ENCODE peak calls at places on chromosomes 5 and 9, in five cellular contexts. B is heart left ventricle, X is RWPE2, K is AG09309, L is cardiac fibroblast. I is an unnamed sample.

GRCh38 chr9:99998266-99998665 is 91.8 kb downstream of the STX17 start:
- DNase-seq in B (no peak), X (no peak), K (no peak), L (no peak), I (no peak)

GRCh38 chr5:125011419-125011818 is 265.0 kb upstream of the ZNF608 start:
- DNase-seq in B (no peak), X (no peak), K (no peak), L (no peak), I (no peak)

GRCh38 chr5:42887094-42887493 is 75.4 kb upstream of the SELENOP start:
- DNase-seq in B (no peak), X (no peak), K (no peak), L (no peak), I (peak)

GRCh38 chr5:96151891-96152290 is 190.2 kb upstream of the ELL2 start:
- DNase-seq in B (no peak), X (no peak), K (no peak), L (no peak), I (no peak)

GRCh38 chr9:98900725-98901124 is 43.0 kb upstream of the COL15A1 start:
- DNase-seq in B (no peak), X (no peak), K (no peak), L (no peak), I (no peak)

GRCh38 chr5:131209506-131210191 is 38.9 kb downstream of the LYRM7 start:
- DNase-seq in B (no peak), X (no peak), K (no peak), L (no peak), I (no peak)

GRCh38 chr9:2502760-2503159 is 118.8 kb upstream of the VLDLR start:
- DNase-seq in B (no peak), X (no peak), K (no peak), L (no peak), I (peak)

GRCh38 chr5:96876292-96876850 is at the start of gene ERAP2:
- DNase-seq in B (no peak), X (no peak), K (no peak), L (peak), I (peak)

GRCh38 chr9:95008151-95008771 is 281.8 kb downstream of the AOPEP start:
- DNase-seq in B (no peak), X (no peak), K (no peak), L (peak), I (peak)

GRCh38 chr5:72347801-72348305 is 27.7 kb downstream of the PTCD2 start:
- DNase-seq in B (no peak), X (no peak), K (peak), L (peak), I (peak)

GRCh38 chr5:177378884-177379883 is 5.0 kb upstream of the SLC34A1 start:
- DNase-seq in B (no peak), X (no peak), K (no peak), L (peak), I (peak)

GRCh38 chr5:17890501-17890900 is 256.2 kb downstream of the TAF11L14 start:
- DNase-seq in B (no peak), X (no peak), K (no peak), L (no peak), I (peak)

GRCh38 chr5:15492545-15492944 is 7.4 kb upstream of the FBXL7 start:
- DNase-seq in B (no peak), X (no peak), K (no peak), L (no peak), I (no peak)

GRCh38 chr5:166957763-166958162 is 1333.7 kb upstream of the WWC1 start:
- DNase-seq in B (no peak), X (no peak), K (no peak), L (no peak), I (no peak)

GRCh38 chr9:92988215-92988731 is 41.0 kb downstream of the FGD3 start:
- DNase-seq in B (no peak), X (no peak), K (no peak), L (no peak), I (peak)

GRCh38 chr9:3007331-3007730 is 163.4 kb upstream of the PUM3 start:
- DNase-seq in B (no peak), X (no peak), K (no peak), L (no peak), I (no peak)

GRCh38 chr9:129828969-129829368 is 5.0 kb upstream of the TOR1A start:
- DNase-seq in B (no peak), X (no peak), K (no peak), L (no peak), I (no peak)

GRCh38 chr5:150256416-150257064 is 33.0 kb downstream of the CAMK2A start:
- DNase-seq in B (no peak), X (no peak), K (no peak), L (no peak), I (no peak)

GRCh38 chr5:164202338-164202737 is 696.9 kb downstream of the MAT2B start:
- DNase-seq in B (no peak), X (no peak), K (no peak), L (peak), I (peak)

GRCh38 chr9:4137755-4138154 is 162.1 kb downstream of the GLIS3 start:
- DNase-seq in B (no peak), X (no peak), K (peak), L (peak), I (peak)

GRCh38 chr9:126089789-126090188 is 236.8 kb upstream of the MVB12B start:
- DNase-seq in B (no peak), X (no peak), K (no peak), L (no peak), I (no peak)

GRCh38 chr5:37787742-37788141 is 52.1 kb downstream of the GDNF start:
- DNase-seq in B (no peak), X (no peak), K (no peak), L (no peak), I (no peak)

GRCh38 chr5:135192351-135192750 is 158.3 kb upstream of the PITX1 start:
- DNase-seq in B (no peak), X (no peak), K (no peak), L (no peak), I (no peak)

GRCh38 chr9:98569070-98569469 is 139.7 kb downstream of the GABBR2 start:
- DNase-seq in B (no peak), X (no peak), K (no peak), L (no peak), I (no peak)

GRCh38 chr5:32195265-32195664 is 21.1 kb upstream of the GOLPH3 start:
- DNase-seq in B (no peak), X (no peak), K (no peak), L (no peak), I (no peak)

GRCh38 chr9:95725045-95725444 is 150.4 kb upstream of the ERCC6L2 start:
- DNase-seq in B (no peak), X (no peak), K (no peak), L (no peak), I (no peak)

GRCh38 chr5:98904786-98905185 is 24.0 kb downstream of the CHD1 start:
- DNase-seq in B (no peak), X (no peak), K (no peak), L (no peak), I (peak)

GRCh38 chr5:107477492-107477891 is 193.2 kb downstream of the EFNA5 start:
- DNase-seq in B (no peak), X (no peak), K (no peak), L (no peak), I (no peak)

GRCh38 chr9:24912767-24913166 is 367.1 kb upstream of the IZUMO3 start:
- DNase-seq in B (no peak), X (no peak), K (no peak), L (no peak), I (peak)

GRCh38 chr5:98769256-98770157 is 4.0 kb upstream of the RGMB start:
- DNase-seq in B (peak), X (peak), K (no peak), L (peak), I (peak)

GRCh38 chr5:132506094-132506692 is 15.6 kb upstream of the IRF1 start:
- DNase-seq in B (no peak), X (no peak), K (peak), L (peak), I (peak)

GRCh38 chr5:41524174-41524573 is 13.8 kb upstream of the PLCXD3 start:
- DNase-seq in B (no peak), X (no peak), K (no peak), L (no peak), I (peak)

GRCh38 chr9:34651286-34651685 is 699 bp upstream of the IL11RA start:
- DNase-seq in B (no peak), X (no peak), K (no peak), L (peak), I (peak)

GRCh38 chr5:134464988-134465855 is 53.5 kb upstream of the CDKN2AIPNL start:
- DNase-seq in B (peak), X (peak), K (no peak), L (no peak), I (peak)

GRCh38 chr5:163943546-163943945 is 438.1 kb downstream of the MAT2B start:
- DNase-seq in B (no peak), X (no peak), K (no peak), L (no peak), I (no peak)

GRCh38 chr9:130833324-130833990 is 1.6 kb upstream of the ABL1 start:
- DNase-seq in B (peak), X (no peak), K (no peak), L (peak), I (peak)

GRCh38 chr9:28970241-28970654 is 1397.0 kb upstream of the C9orf72 start:
- DNase-seq in B (no peak), X (no peak), K (no peak), L (no peak), I (no peak)

GRCh38 chr9:123225374-123225813 is 43.0 kb downstream of the STRBP start:
- DNase-seq in B (peak), X (no peak), K (peak), L (peak), I (peak)
- TF ChIP-seq CTCF in B (peak), X (peak), K (peak), L (peak), I (peak)

DNA sequence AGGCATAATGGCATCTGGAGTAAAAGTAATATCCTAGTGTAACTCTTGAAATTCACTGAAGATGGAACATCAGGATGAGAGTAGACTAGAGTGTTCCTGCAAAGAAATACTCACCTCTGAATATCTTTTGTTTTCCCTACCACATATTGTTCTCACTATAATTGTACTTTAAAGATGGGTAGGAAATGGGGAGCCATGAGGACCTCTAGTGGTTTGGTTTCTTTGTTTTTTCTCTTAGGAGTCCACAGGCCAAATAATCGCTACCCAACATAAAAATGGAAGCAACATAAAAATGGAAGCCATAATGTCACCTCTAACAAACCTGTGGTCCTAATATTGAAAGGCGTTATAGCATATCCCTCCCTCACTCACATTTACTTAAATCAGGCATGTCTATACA is 2375.8 kb downstream of the MAT2B start:
- DNase-seq in B (no peak), X (no peak), K (no peak), L (no peak), I (peak)
- TF ChIP-seq CTCF in B (no peak), X (peak), K (no peak), L (no peak), I (peak)

GRCh38 chr5:30401479-30402058 is 791.9 kb upstream of the CDH6 start:
- DNase-seq in B (no peak), X (no peak), K (no peak), L (peak), I (peak)
- TF ChIP-seq CTCF in B (no peak), X (peak), K (no peak), L (peak), I (peak)

DNA sequence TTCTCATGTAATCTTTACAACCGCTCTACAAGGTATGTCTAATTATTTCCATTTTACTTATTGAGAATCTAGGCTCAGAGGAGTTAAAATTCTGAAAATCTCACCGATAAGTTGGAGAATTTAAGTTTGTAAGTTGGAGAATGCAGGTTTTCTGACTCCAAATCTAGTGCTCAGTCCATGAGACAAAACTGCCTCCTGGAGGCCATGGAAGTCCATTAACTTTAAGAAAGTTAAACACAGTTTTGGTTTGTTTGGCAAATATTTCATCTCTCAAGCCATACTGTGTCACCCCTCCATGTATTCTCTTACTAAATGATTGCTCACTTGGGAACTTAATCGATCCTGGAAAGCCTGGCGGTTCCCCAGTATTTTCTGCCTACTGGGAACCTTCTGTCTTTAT is 52.6 kb downstream of the INIP start:
- DNase-seq in B (no peak), X (no peak), K (peak), L (peak), I (peak)
- TF ChIP-seq CTCF in B (no peak), X (peak), K (peak), L (peak), I (peak)

DNA sequence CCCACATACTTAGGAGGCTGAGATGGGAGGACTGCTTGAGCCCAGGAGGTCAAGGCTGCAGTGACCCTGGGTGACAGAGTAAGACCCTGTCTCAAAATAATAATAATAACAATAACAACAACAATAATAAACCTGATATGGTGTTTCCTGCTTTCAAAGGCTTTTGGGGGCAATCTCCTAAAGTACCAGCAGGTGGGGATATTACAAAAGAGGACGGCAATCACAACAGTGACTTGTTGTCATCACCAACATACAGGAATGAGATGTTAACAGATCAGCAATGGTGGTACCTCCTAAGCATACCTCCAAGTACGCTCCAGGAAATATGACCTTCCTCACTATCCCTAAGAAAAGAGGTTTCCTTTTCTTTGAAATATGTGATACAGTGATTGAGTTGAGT is 91.1 kb upstream of the RNF180 start:
- DNase-seq in B (no peak), X (no peak), K (peak), L (peak), I (peak)
- TF ChIP-seq CTCF in B (peak), X (peak), K (peak), L (peak), I (peak)

GRCh38 chr5:115098041-115098702 is 71.5 kb downstream of the TRIM36 start:
- DNase-seq in B (no peak), X (no peak), K (peak), L (peak), I (peak)
- TF ChIP-seq CTCF in B (peak), X (peak), K (peak), L (peak), I (peak)

I was measured in MCF 10A.